ENCODE peak calls at places on chromosomes 5 and 9, in eight cellular contexts. V, Q, E, W, P, A, Y and M are unnamed samples. For H3K4me1 and H3K36me3, the result is how much of the 10 kb centered on the place peaks cover.

GRCh38 chr9:134781895-134782294 is 98.7 kb upstream of the FCN2 start:
- DNase-seq in W (no peak), P (peak), Q (no peak), V (no peak), A (no peak), Y (peak), E (no peak), M (peak)

GRCh38 chr5:120388016-120388781 is 75.9 kb upstream of the PRR16 start:
- DNase-seq in P (no peak), E (no peak), A (no peak), Y (peak), V (no peak), Q (no peak), W (no peak), M (no peak)

GRCh38 chr9:106878943-106879916 is 16.3 kb downstream of the ZNF462 start:
- DNase-seq in E (no peak), Q (peak), V (peak), Y (no peak), W (peak), A (peak), P (no peak), M (peak)

GRCh38 chr5:147452137-147452838 is 57.6 kb downstream of the DPYSL3 start:
- DNase-seq in A (no peak), Y (no peak), Q (no peak), E (no peak), P (no peak), V (no peak), W (no peak), M (peak)

GRCh38 chr9:34591091-34591910 is 1.8 kb upstream of the CNTFR start:
- DNase-seq in Q (peak), Y (peak), P (peak), A (peak), W (peak), E (peak), V (peak), M (peak)

GRCh38 chr5:142922223-142922952 is 152.2 kb downstream of the ARHGAP26 start:
- DNase-seq in W (no peak), V (no peak), Q (no peak), P (peak), E (peak), Y (peak), A (no peak), M (no peak)

GRCh38 chr9:84153885-84154284 is 173.3 kb downstream of the RMI1 start:
- DNase-seq in A (no peak), E (no peak), V (no peak), W (no peak), P (no peak), Q (no peak), Y (no peak), M (no peak)

GRCh38 chr9:36327903-36328302 is 69.7 kb upstream of the GNE start:
- DNase-seq in A (no peak), E (no peak), P (no peak), W (no peak), Y (no peak), Q (no peak), V (no peak), M (no peak)

GRCh38 chr5:139854953-139855352 is 59.3 kb downstream of the PSD2 start:
- DNase-seq in A (no peak), E (no peak), P (no peak), W (no peak), V (no peak), Y (no peak), Q (no peak), M (no peak)

GRCh38 chr9:107760469-107761242 is 271.1 kb upstream of the KLF4 start:
- DNase-seq in A (peak), E (no peak), P (no peak), Y (no peak), W (peak), Q (peak), V (peak), M (no peak)

GRCh38 chr5:39191216-39191615 is 28.1 kb downstream of the FYB1 start:
- DNase-seq in Q (no peak), W (no peak), P (no peak), E (no peak), A (no peak), Y (peak), V (no peak), M (no peak)

GRCh38 chr5:180330810-180331646 is 22.1 kb downstream of the GFPT2 start:
- DNase-seq in W (peak), E (no peak), Q (no peak), P (no peak), V (peak), A (peak), Y (no peak), M (no peak)

GRCh38 chr5:177100714-177101121 is 14.0 kb downstream of the FGFR4 start:
- DNase-seq in P (no peak), A (no peak), W (no peak), E (no peak), V (no peak), Q (no peak), Y (no peak), M (no peak)

GRCh38 chr9:8571648-8572047 is 772.1 kb upstream of the DMAC1 start:
- DNase-seq in V (no peak), Y (no peak), Q (no peak), A (no peak), W (no peak), E (no peak), P (no peak), M (no peak)

GRCh38 chr5:174919351-174919750 is 195.0 kb downstream of the MSX2 start:
- DNase-seq in Q (no peak), E (no peak), W (no peak), P (no peak), A (no peak), Y (no peak), V (no peak), M (no peak)

GRCh38 chr5:91332267-91333044 is 50.7 kb downstream of the ARRDC3 start:
- DNase-seq in W (no peak), P (peak), V (no peak), A (no peak), Q (no peak), E (peak), Y (peak), M (no peak)

GRCh38 chr9:32992596-32993238 is 8.7 kb downstream of the APTX start:
- DNase-seq in W (no peak), E (no peak), P (no peak), Y (no peak), V (no peak), Q (no peak), A (no peak), M (no peak)

GRCh38 chr5:73591102-73591695 is 25.7 kb downstream of the UTP15 start:
- DNase-seq in P (peak), Q (no peak), E (peak), A (peak), W (no peak), Y (peak), V (peak), M (peak)

GRCh38 chr5:82833277-82833676 is 243.9 kb downstream of the TMEM167A start:
- DNase-seq in E (no peak), W (no peak), A (no peak), Q (no peak), P (no peak), V (no peak), Y (no peak), M (no peak)

GRCh38 chr9:114803886-114804285 is 2.0 kb downstream of the TNFSF15 start:
- DNase-seq in Y (no peak), A (no peak), P (no peak), E (no peak), V (no peak), Q (no peak), W (no peak), M (no peak)

GRCh38 chr5:150637245-150638052 is 3.0 kb upstream of the SYNPO start:
- DNase-seq in V (no peak), E (no peak), Q (no peak), A (peak), Y (no peak), W (no peak), P (no peak), M (no peak)

GRCh38 chr5:84634256-84634655 is 249.6 kb upstream of the EDIL3 start:
- DNase-seq in Y (no peak), Q (no peak), W (peak), V (no peak), E (no peak), A (no peak), P (no peak), M (peak)

GRCh38 chr9:38066907-38067610 is 2.0 kb downstream of the SHB start:
- DNase-seq in Y (no peak), E (no peak), W (peak), Q (peak), P (peak), V (peak), A (peak), M (no peak)

GRCh38 chr9:87479801-87480201 is 17.9 kb upstream of the DAPK1 start:
- DNase-seq in E (no peak), Y (peak), A (peak), V (no peak), P (no peak), Q (no peak), W (no peak), M (no peak)

GRCh38 chr9:20606637-20607036 is 15.7 kb downstream of the MLLT3 start:
- DNase-seq in Q (peak), W (no peak), E (no peak), V (peak), P (no peak), A (peak), Y (no peak), M (no peak)

GRCh38 chr9:22036866-22037626 is 27.9 kb upstream of the CDKN2B start:
- DNase-seq in Y (no peak), Q (no peak), W (no peak), A (no peak), V (no peak), P (no peak), E (no peak), M (no peak)
- H3K4me1 ChIP-seq in Y (under half), Q (under half), W (under half), A (under half), V (under half), P (under half), E (under half), M (under half)

GRCh38 chr5:27275353-27275752 is 237.0 kb upstream of the CDH9 start:
- DNase-seq in A (no peak), P (no peak), V (no peak), E (no peak), Y (no peak), W (no peak), Q (no peak), M (no peak)

GRCh38 chr5:27276119-27276518 is 237.7 kb upstream of the CDH9 start:
- DNase-seq in A (no peak), V (no peak), E (no peak), P (no peak), Y (no peak), W (no peak), Q (no peak), M (no peak)
- H3K4me3 ChIP-seq in A (no peak), V (no peak), E (no peak), P (no peak), Y (no peak), W (no peak), Q (no peak), M (no peak)

DNA sequence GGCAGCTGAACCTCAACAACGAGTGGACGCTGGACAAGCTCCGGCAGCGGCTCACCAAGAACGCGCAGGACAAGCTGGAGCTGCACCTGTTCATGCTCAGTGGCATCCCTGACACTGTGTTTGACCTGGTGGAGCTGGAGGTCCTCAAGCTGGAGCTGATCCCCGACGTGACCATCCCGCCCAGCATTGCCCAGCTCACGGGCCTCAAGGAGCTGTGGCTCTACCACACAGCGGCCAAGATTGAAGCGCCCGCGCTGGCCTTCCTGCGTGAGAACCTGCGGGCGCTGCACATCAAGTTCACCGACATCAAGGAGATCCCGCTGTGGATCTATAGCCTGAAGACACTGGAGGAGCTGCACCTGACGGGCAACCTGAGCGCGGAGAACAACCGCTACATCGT is 12.4 kb upstream of the PHYHD1 start:
- DNase-seq in V (no peak), Y (no peak), Q (no peak), A (no peak), E (no peak), W (no peak), P (no peak), M (no peak)
- H3K36me3 ChIP-seq in V (under half), Y (under half), Q (under half), A (under half), E (under half), W (under half), P (under half), M (under half)

GRCh38 chr9:95443301-95443700 is 73.5 kb downstream of the PTCH1 start:
- DNase-seq in P (no peak), A (no peak), W (no peak), V (no peak), Q (no peak), E (no peak), Y (no peak), M (no peak)
- H3K4me1 ChIP-seq in P (under half), A (under half), W (under half), V (under half), Q (under half), E (under half), Y (under half), M (under half)

GRCh38 chr5:125346316-125346715 is 599.9 kb upstream of the ZNF608 start:
- DNase-seq in Y (no peak), P (no peak), V (no peak), A (no peak), Q (no peak), W (no peak), E (no peak), M (no peak)

GRCh38 chr5:125342938-125343401 is 596.5 kb upstream of the ZNF608 start:
- DNase-seq in Y (no peak), Q (no peak), W (no peak), E (no peak), A (no peak), V (no peak), P (no peak), M (no peak)

GRCh38 chr5:125349432-125349831 is 603.0 kb upstream of the ZNF608 start:
- DNase-seq in Y (no peak), P (no peak), Q (no peak), E (no peak), A (no peak), V (no peak), W (no peak), M (no peak)

GRCh38 chr5:125348221-125348692 is 601.8 kb upstream of the ZNF608 start:
- DNase-seq in P (no peak), A (peak), E (no peak), V (no peak), W (peak), Q (peak), Y (no peak), M (no peak)

GRCh38 chr5:125348936-125349335 is 602.5 kb upstream of the ZNF608 start:
- DNase-seq in A (no peak), V (no peak), W (no peak), Q (no peak), Y (no peak), P (no peak), E (no peak), M (no peak)
- H3K4me3 ChIP-seq in A (no peak), V (no peak), W (no peak), Q (peak), Y (no peak), P (no peak), E (no peak), M (no peak)

DNA sequence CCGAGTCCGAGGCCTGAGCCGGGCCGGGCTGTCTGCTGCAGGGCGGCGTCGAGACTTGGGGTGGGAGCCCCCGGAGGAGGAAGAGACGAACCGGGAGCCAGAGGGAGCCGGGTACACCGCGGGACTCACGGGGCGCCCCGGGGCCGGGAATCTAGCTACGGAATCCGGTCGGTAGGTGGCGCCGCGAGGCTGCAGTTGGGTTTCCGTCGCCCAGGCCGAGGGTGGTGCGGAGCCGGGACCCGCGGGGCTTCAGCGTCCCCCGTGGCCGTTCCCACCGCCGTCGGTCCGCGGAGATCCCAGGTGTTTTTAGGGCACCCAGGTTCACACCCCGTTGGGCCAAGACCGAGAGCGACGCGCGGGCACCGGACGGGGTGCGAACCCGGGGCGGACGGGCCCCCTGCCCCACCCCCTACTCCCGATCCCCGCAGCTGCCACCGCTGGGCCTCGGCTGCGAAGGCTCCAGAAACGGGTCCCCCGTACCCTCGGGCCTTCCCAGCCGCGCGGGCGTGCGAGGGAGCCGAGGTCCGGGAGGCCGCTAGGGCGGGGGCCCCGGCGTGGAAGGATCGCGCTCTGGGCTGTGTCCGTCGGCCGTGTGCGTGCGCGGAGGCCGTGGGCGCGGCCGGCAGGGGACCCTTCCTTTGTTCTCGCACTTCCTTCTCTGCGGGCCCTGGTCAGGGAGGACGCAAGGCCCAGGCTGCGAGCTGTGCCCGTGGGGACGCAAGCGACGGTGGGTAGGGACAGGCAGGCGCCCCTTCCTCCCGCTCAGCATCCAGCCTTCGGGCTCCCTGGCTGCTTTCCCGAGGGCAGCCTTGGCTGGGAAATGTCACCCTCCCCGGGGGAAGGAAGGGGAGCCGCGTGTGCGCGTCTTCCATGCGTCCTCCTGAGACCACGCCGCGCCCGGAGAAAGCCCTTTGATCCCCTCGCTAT is 146.6 kb downstream of the GAPVD1 start:
- DNase-seq in E (no peak), Y (peak), V (peak), W (peak), P (peak), A (peak), Q (peak), M (peak)
- H3K36me3 ChIP-seq in E (under half), Y (under half), V (under half), W (under half), P (under half), A (under half), Q (under half), M (under half)

GRCh38 chr5:138543730-138544104 is 681 bp upstream of the ETF1 start:
- DNase-seq in V (no peak), Y (no peak), A (no peak), E (no peak), P (peak), Q (no peak), W (no peak), M (peak)

GRCh38 chr5:138542956-138543729 is at the start of gene ETF1:
- DNase-seq in W (peak), V (peak), Q (peak), E (peak), Y (peak), A (peak), P (peak), M (peak)

GRCh38 chr5:138542120-138542955 is 698 bp downstream of the ETF1 start:
- DNase-seq in A (no peak), P (peak), V (peak), W (no peak), E (no peak), Q (no peak), Y (no peak), M (peak)

GRCh38 chr5:138539791-138540190 is 3.2 kb downstream of the ETF1 start:
- DNase-seq in E (no peak), P (no peak), W (no peak), Y (no peak), V (no peak), Q (no peak), A (no peak), M (no peak)

GRCh38 chr5:138541511-138541910 is 1.5 kb downstream of the ETF1 start:
- DNase-seq in E (no peak), Y (no peak), V (no peak), P (no peak), Q (no peak), W (no peak), A (no peak), M (no peak)
- H3K4me1 ChIP-seq in E (under half), Y (under half), V (under half), P (under half), Q (half or more), W (half or more), A (half or more), M (under half)

DNA sequence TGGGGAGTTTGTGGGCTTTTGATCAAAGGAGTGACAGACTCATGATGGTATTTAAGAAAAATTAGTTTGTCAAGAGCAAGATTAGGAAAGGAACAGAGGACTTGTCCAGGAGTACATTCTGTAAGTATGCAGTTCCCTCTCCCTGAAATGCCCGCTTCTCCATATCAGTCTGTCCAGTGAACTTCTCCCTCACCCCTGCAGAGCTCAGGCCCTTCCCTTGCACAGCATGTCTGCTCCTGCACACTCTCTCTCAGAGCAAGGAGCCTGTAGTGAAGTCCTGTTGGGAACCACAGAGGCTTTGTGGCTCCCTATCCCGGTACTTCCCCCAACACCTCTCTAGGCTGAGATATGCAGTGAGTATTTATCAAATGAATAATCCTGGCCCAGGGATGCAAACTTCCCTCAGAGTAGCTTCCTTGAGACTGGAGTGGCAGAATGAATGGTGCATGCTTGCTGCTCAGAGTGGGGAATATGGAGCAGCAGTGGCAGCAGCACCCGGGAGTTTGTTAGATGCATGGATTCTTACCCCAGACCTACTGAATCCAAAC is 48.8 kb downstream of the POC5 start:
- DNase-seq in Y (no peak), Q (no peak), E (no peak), V (no peak), A (no peak), W (no peak), P (no peak), M (no peak)
- H3K4me3 ChIP-seq in Y (no peak), Q (no peak), E (no peak), V (no peak), A (no peak), W (no peak), P (no peak), M (peak)

DNA sequence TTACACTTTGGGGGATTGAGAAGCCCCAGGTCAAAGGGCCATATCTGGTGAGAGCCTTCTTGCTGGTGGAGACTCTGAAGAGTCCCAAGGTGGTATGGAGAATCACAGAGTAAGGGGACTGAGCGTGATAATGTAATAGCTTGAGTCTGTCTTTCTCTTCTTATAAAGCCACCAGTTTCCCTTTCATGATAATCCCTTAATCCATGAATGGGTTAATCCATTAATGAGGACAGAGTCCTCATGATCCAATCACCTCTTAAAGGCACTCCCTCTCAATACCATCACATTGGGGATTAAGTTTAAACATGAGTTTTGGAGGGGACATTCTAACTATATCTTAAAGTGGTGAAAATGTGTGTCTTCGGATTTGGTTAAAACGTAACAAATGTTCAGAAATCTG is 21.5 kb downstream of the WDR36 start:
- DNase-seq in Q (no peak), W (no peak), E (no peak), P (no peak), Y (no peak), V (no peak), A (no peak), M (no peak)
- H3K36me3 ChIP-seq in Q (under half), W (under half), E (under half), P (half or more), Y (under half), V (under half), A (under half), M (half or more)